ENCODE peak calls at places on chromosomes 1 and 21, in seven cellular contexts. S is CD8-positive, alpha-beta memory T cell; Z is aorta; W is tibial artery; R is uterus; E is heart left ventricle; C is SJSA1. Y is an unnamed sample.

GRCh38 chr1:204509186-204509635 is 7.0 kb upstream of the MDM4 start:
- DNase-seq in R (no peak), W (no peak), Z (no peak), E (no peak), C (no peak), S (no peak), Y (no peak)

GRCh38 chr21:44527156-44527982 is 12.6 kb downstream of the KRTAP10-1 start:
- DNase-seq in C (no peak), S (no peak), W (peak; percentile 9), Z (no peak), E (peak; percentile 12), R (peak; percentile 5), Y (no peak)

GRCh38 chr1:21818661-21819060 is 6.6 kb downstream of the LDLRAD2 start:
- DNase-seq in R (no peak), E (peak; percentile 41), C (no peak), W (no peak), S (peak; percentile 14), Z (no peak), Y (peak; percentile 26)

GRCh38 chr1:55378582-55378981 is 163.4 kb upstream of the USP24 start:
- DNase-seq in W (no peak), C (peak; percentile 12), R (peak; percentile 23), S (no peak), E (no peak), Z (peak; percentile 68), Y (no peak)

GRCh38 chr1:201819346-201819745 is 9.6 kb upstream of the IPO9 start:
- DNase-seq in S (no peak), Z (no peak), E (no peak), C (no peak), R (no peak), W (no peak), Y (no peak)

GRCh38 chr21:33025106-33025470 is 647 bp upstream of the OLIG2 start:
- DNase-seq in W (no peak), E (no peak), Z (no peak), R (no peak), S (no peak), C (no peak), Y (no peak)

GRCh38 chr1:23624440-23624839 is 65.1 kb upstream of the ID3 start:
- DNase-seq in W (no peak), Z (no peak), E (no peak), R (no peak), S (no peak), C (peak; percentile 89), Y (no peak)

GRCh38 chr1:109762821-109763645 is 690 bp downstream of the EPS8L3 start:
- DNase-seq in C (peak; percentile 60), R (peak; percentile 9), W (no peak), S (no peak), E (peak; percentile 17), Z (peak; percentile 54), Y (no peak)

GRCh38 chr21:37712204-37712934 is 203.9 kb downstream of the KCNJ6 start:
- DNase-seq in Z (peak; percentile 81), S (no peak), R (peak; percentile 22), E (peak; percentile 67), C (peak; percentile 55), W (peak; percentile 59), Y (no peak)

GRCh38 chr1:168893359-168893791 is 164.4 kb upstream of the DPT start:
- DNase-seq in C (no peak), R (peak; percentile 77), E (peak; percentile 24), S (no peak), Z (peak; percentile 50), W (peak; percentile 68), Y (no peak)

GRCh38 chr1:28601696-28602095 is 9.6 kb downstream of the RAB42 start:
- DNase-seq in C (peak; percentile 78), E (no peak), R (no peak), W (peak; percentile 25), S (no peak), Z (peak; percentile 59), Y (no peak)

GRCh38 chr21:44932366-44933181 is 7.3 kb upstream of the SLX9 start:
- DNase-seq in S (peak; percentile 71), Z (peak; percentile 71), C (peak; percentile 60), E (peak; percentile 66), W (no peak), R (no peak), Y (peak; percentile 68)

GRCh38 chr1:52901384-52901783 is 20.2 kb downstream of the ECHDC2 start:
- DNase-seq in W (no peak), R (no peak), Z (no peak), E (no peak), C (no peak), S (no peak), Y (no peak)

GRCh38 chr1:210736681-210737080 is 397.3 kb downstream of the KCNH1 start:
- DNase-seq in R (no peak), Z (no peak), E (no peak), S (no peak), W (no peak), C (no peak), Y (no peak)
- H3K4me1 ChIP-seq in R (no peaks in the 10 kb centered on the region), Z (no peaks in the 10 kb centered on the region), E (no peaks in the 10 kb centered on the region), S (no peaks in the 10 kb centered on the region), W (no peaks in the 10 kb centered on the region), C (no peaks in the 10 kb centered on the region), Y (no peaks in the 10 kb centered on the region)

GRCh38 chr1:226658538-226659125 is 80.5 kb downstream of the ITPKB start:
- DNase-seq in R (no peak), W (no peak), Z (peak; percentile 37), S (no peak), C (no peak), E (no peak), Y (no peak)
- H3K4me1 ChIP-seq in R (peaks cover 47% of the 10 kb centered on the region), W (peaks cover 73% of the 10 kb centered on the region), Z (no peaks in the 10 kb centered on the region), S (peaks cover 7% of the 10 kb centered on the region), C (peaks cover 49% of the 10 kb centered on the region), E (peaks cover 100% of the 10 kb centered on the region), Y (no peaks in the 10 kb centered on the region)

DNA sequence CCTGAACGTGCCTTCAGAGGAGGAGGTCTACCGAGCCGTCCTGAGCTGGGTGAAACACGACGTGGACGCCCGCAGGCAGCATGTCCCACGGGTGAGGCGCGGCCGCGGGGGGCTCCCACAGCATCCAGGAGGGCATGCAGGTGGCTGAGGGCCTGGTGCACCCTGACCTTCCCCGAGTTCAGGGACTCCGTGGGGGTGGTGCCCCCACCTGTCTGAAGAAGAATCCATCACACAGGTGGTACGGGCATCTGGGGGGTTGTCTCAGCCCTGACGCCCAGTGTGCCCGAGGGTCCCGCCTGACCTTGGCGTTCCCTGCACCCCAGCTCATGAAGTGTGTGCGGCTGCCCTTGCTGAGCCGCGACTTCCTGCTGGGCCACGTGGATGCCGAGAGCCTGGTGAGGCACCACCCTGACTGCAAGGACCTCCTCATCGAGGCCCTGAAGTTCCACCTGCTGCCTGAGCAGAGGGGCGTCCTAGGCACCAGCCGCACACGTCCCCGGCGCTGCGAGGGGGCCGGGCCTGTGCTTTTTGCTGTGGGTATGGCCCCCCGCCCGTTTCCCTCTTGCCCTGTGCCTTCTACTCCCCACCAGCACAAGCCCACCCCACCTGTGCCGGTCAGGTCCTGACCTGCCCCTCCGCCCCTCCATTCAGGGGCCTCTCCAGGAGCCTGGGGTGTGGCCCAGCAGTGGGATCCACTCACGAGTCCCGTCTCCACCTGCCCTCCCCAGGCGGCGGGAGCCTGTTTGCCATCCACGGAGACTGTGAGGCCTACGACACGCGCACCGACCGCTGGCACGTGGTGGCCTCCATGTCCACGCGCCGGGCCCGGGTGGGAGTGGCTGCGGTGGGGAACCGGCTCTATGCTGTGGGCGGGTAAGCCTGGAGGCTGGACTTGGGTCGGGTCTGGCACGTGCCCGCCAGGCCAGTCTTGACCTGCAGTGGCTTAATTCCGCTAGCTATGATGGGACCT is 2.3 kb downstream of the KLHL17 start:
- DNase-seq in C (no peak), W (no peak), E (no peak), S (no peak), Z (no peak), R (no peak), Y (no peak)
- H3K4me1 ChIP-seq in C (peaks cover 43% of the 10 kb centered on the region), W (peaks cover 42% of the 10 kb centered on the region), E (peaks cover 23% of the 10 kb centered on the region), S (peaks cover 27% of the 10 kb centered on the region), Z (no peaks in the 10 kb centered on the region), R (peaks cover 19% of the 10 kb centered on the region), Y (peaks cover 35% of the 10 kb centered on the region)

DNA sequence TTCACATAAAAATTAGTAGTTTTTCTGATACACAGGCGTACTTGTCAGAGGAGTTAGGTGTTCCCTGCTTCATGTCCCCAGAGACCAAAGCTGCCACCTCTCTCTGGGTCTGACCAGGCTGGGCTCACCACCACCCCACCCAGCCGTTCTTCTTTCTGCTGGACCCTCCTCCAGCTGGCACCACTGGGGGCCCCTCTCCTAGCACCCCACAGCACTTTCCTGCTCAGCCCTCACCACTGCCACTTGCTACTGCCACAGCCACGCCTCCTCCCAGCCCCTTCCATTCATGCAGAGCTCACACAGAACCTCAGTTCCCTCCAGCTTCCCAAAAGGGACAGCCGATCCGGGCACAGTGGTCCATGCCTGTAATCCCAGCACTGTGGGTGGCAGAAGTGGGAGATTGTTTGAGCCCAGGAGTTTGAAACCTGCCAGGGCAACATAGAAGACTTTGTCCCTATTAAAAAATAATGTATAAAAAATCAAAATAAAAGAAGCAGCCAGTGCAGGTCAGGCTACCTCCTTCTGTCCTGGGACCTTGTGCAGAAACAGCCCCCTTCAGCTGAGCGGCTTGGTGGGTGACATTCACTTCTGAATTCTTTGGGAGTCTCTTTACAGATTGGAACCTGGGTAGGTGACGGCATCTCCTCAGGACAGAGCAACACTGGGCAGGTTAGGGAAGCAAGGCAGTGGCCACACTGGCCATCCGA is 208.3 kb downstream of the TOMM20 start:
- DNase-seq in S (no peak), C (no peak), E (no peak), W (no peak), R (no peak), Z (no peak), Y (no peak)
- H3K4me1 ChIP-seq in S (no peaks in the 10 kb centered on the region), C (peaks cover 21% of the 10 kb centered on the region), E (peaks cover 75% of the 10 kb centered on the region), W (peaks cover 72% of the 10 kb centered on the region), R (peaks cover 16% of the 10 kb centered on the region), Z (peaks cover 2% of the 10 kb centered on the region), Y (peaks cover 5% of the 10 kb centered on the region)

DNA sequence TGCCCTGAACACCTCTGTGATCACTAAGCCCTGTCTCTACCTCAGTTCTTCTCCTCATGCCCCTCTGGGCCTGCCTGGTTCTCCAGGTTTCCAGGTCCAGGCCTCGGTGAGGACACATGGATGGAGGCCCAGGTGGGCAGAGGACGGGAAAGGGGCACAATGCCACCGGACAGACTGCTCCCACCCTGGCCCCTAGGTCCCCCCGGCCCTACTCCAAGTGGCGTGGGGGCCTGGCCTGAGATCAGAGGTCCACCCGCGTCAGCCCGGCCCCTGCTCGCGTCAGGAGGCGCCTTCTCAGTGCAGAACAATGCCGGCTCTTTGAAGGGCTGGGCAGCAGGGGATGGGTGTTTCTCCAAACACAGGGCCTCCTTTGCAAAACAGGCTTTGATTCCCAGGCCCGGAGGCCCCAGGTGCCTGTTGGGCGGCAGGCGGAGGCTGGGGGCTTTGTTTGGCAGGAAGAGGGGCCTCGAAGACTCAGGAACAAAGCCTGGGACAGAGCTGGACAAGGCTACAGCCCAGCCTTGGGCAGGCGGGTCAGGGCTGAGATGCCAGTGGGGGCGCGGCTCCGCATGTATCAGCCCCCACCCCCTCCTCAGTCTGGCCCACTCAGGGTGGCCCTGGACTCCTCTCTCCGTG is 77.3 kb upstream of the SLC2A1 start:
- DNase-seq in Z (no peak), E (no peak), W (no peak), S (no peak), C (no peak), R (no peak), Y (no peak)
- H3K4me1 ChIP-seq in Z (no peaks in the 10 kb centered on the region), E (no peaks in the 10 kb centered on the region), W (no peaks in the 10 kb centered on the region), S (peaks cover 20% of the 10 kb centered on the region), C (no peaks in the 10 kb centered on the region), R (no peaks in the 10 kb centered on the region), Y (peaks cover 21% of the 10 kb centered on the region)

Y was measured in CD4-positive, alpha-beta memory T cell.